ENCODE peak calls at places on chromosome 2, in nine cellular contexts. R, F, Z, I, H, D, A, K and Y are unnamed samples.

GRCh38 chr2:176892818-176893217 is 319.8 kb upstream of the HNRNPA3 start:
- DNase-seq in K (no peak), R (no peak), I (no peak), Z (no peak), F (no peak), H (no peak), D (no peak), A (no peak), Y (no peak)

GRCh38 chr2:40256649-40257048 is 195.2 kb downstream of the SLC8A1 start:
- DNase-seq in Z (no peak), K (no peak), F (no peak), R (no peak), D (no peak), I (no peak), H (no peak), A (no peak), Y (no peak)

GRCh38 chr2:37679072-37679695 is 7.7 kb upstream of the CDC42EP3 start:
- DNase-seq in F (peak), Z (no peak), R (no peak), H (no peak), D (no peak), I (no peak), K (no peak), A (no peak), Y (no peak)

GRCh38 chr2:15939556-15939853 is 845 bp upstream of the MYCN start:
- DNase-seq in H (peak), D (peak), Z (no peak), R (no peak), I (no peak), F (no peak), A (no peak), K (peak), Y (no peak)

GRCh38 chr2:148253716-148254115 is 232.8 kb downstream of the MBD5 start:
- DNase-seq in Z (no peak), F (no peak), R (no peak), D (no peak), I (peak), K (no peak), H (no peak), A (no peak), Y (no peak)

GRCh38 chr2:152376385-152376784 is 41.4 kb downstream of the FMNL2 start:
- DNase-seq in K (no peak), F (no peak), Z (no peak), H (no peak), I (peak), R (no peak), D (no peak), A (no peak), Y (no peak)

GRCh38 chr2:10900216-10901109 is 11.3 kb upstream of the KCNF1 start:
- DNase-seq in F (peak), D (no peak), Z (peak), R (no peak), H (no peak), K (no peak), A (no peak), I (no peak), Y (no peak)

GRCh38 chr2:31886700-31887099 is 124.1 kb downstream of the MEMO1 start:
- DNase-seq in Z (no peak), F (no peak), H (no peak), A (no peak), R (no peak), I (no peak), K (no peak), D (no peak), Y (no peak)

GRCh38 chr2:27095745-27096651 is 9.4 kb downstream of the KHK start:
- DNase-seq in Z (no peak), K (peak), H (peak), R (peak), I (no peak), F (peak), D (peak), A (no peak), Y (peak)

GRCh38 chr2:183117226-183117625 is 7.0 kb upstream of the NUP35 start:
- DNase-seq in I (no peak), R (no peak), D (no peak), Z (no peak), H (no peak), A (no peak), K (no peak), F (no peak), Y (no peak)

GRCh38 chr2:28717339-28717758 is 34.3 kb upstream of the PPP1CB start:
- DNase-seq in R (peak), H (peak), A (no peak), Z (peak), K (peak), F (peak), D (peak), I (no peak), Y (no peak)

GRCh38 chr2:240717681-240718581 is 26.3 kb downstream of the AQP12A start:
- DNase-seq in Z (no peak), I (no peak), A (no peak), R (no peak), F (no peak), D (no peak), H (no peak), K (peak), Y (no peak)

GRCh38 chr2:134129900-134130537 is 123.9 kb upstream of the MGAT5 start:
- DNase-seq in A (no peak), Z (no peak), K (no peak), R (no peak), H (no peak), F (no peak), D (no peak), I (no peak), Y (no peak)

GRCh38 chr2:146764301-146764700 is 1080.5 kb upstream of the ACVR2A start:
- DNase-seq in D (no peak), I (no peak), Z (no peak), K (no peak), F (no peak), H (no peak), R (no peak), A (no peak), Y (no peak)

GRCh38 chr2:26850002-26850431 is 2.1 kb downstream of the DPYSL5 start:
- DNase-seq in I (no peak), H (no peak), F (no peak), K (no peak), A (no peak), D (no peak), Z (no peak), R (no peak), Y (no peak)

GRCh38 chr2:240595381-240596079 is 9.0 kb downstream of the CAPN10 start:
- DNase-seq in Z (no peak), K (peak), H (peak), A (no peak), F (peak), R (peak), I (no peak), D (no peak), Y (no peak)

GRCh38 chr2:68282814-68283812 is 30.8 kb upstream of the PPP3R1 start:
- DNase-seq in A (no peak), K (no peak), I (no peak), F (no peak), H (no peak), D (no peak), Z (no peak), R (no peak), Y (no peak)

GRCh38 chr2:125642032-125642431 is 1013.9 kb upstream of the GYPC start:
- DNase-seq in A (no peak), Z (no peak), H (no peak), F (no peak), I (no peak), R (no peak), D (no peak), K (no peak), Y (no peak)

GRCh38 chr2:8141079-8141762 is 540.6 kb upstream of the ID2 start:
- DNase-seq in K (no peak), Z (no peak), H (no peak), D (no peak), F (peak), I (no peak), R (no peak), A (no peak), Y (no peak)

GRCh38 chr2:118312963-118313756 is 224.9 kb downstream of the INSIG2 start:
- DNase-seq in Z (no peak), D (no peak), R (no peak), A (no peak), I (no peak), K (no peak), F (no peak), H (no peak), Y (no peak)

GRCh38 chr2:200585340-200585729 is 479 bp upstream of the AOX1 start:
- DNase-seq in K (no peak), R (no peak), D (no peak), A (no peak), I (no peak), F (no peak), H (no peak), Z (no peak), Y (no peak)

GRCh38 chr2:67394734-67395133 is 2.4 kb upstream of the ETAA1 start:
- DNase-seq in D (no peak), K (no peak), A (no peak), H (no peak), Z (no peak), R (no peak), F (no peak), I (no peak), Y (no peak)

GRCh38 chr2:168697668-168698121 is 104.7 kb upstream of the NOSTRIN start:
- DNase-seq in R (no peak), K (no peak), I (no peak), D (no peak), Z (no peak), F (peak), H (no peak), A (no peak), Y (no peak)

GRCh38 chr2:240946046-240946445 is 39.9 kb downstream of the CROCC2 start:
- DNase-seq in D (no peak), I (no peak), F (no peak), H (peak), A (no peak), K (no peak), R (no peak), Z (peak), Y (no peak)

GRCh38 chr2:239117831-239118230 is 269.9 kb downstream of the TWIST2 start:
- DNase-seq in A (no peak), Z (no peak), R (no peak), K (peak), H (no peak), I (no peak), D (no peak), F (no peak), Y (no peak)

GRCh38 chr2:54728669-54729120 is 5.2 kb downstream of the EML6 start:
- DNase-seq in Z (no peak), K (no peak), R (no peak), D (no peak), H (no peak), A (no peak), F (no peak), I (peak), Y (no peak)

GRCh38 chr2:216583157-216583556 is 50.1 kb upstream of the IGFBP2 start:
- DNase-seq in I (no peak), H (no peak), K (no peak), F (no peak), Z (no peak), A (no peak), D (no peak), R (no peak), Y (no peak)

GRCh38 chr2:46601328-46601963 is 122.1 kb downstream of the TMEM247 start:
- DNase-seq in D (no peak), R (no peak), K (no peak), I (no peak), F (no peak), Z (no peak), A (no peak), H (no peak), Y (no peak)

GRCh38 chr2:134919360-134920210 is 963 bp downstream of the CCNT2 start:
- DNase-seq in A (peak), R (peak), H (no peak), Z (no peak), F (peak), D (peak), K (peak), I (no peak), Y (no peak)

GRCh38 chr2:40164736-40165502 is 287.0 kb downstream of the SLC8A1 start:
- DNase-seq in K (peak), H (no peak), Z (no peak), I (no peak), F (no peak), D (no peak), R (no peak), A (no peak), Y (no peak)

GRCh38 chr2:202278944-202279343 is 13.4 kb downstream of the NOP58 start:
- DNase-seq in I (no peak), Z (no peak), F (no peak), D (no peak), R (no peak), H (no peak), A (no peak), K (no peak), Y (no peak)

GRCh38 chr2:58866527-58866926 is 625.4 kb upstream of the FANCL start:
- DNase-seq in K (no peak), F (no peak), A (no peak), H (no peak), I (no peak), D (no peak), Z (no peak), R (no peak), Y (no peak)

GRCh38 chr2:60303685-60304084 is 249.8 kb downstream of the BCL11A start:
- DNase-seq in R (no peak), K (no peak), F (no peak), A (no peak), I (no peak), D (no peak), Z (no peak), H (no peak), Y (no peak)

GRCh38 chr2:134117651-134118050 is 136.2 kb upstream of the MGAT5 start:
- DNase-seq in I (no peak), H (no peak), A (no peak), K (no peak), Z (no peak), R (no peak), D (no peak), F (no peak), Y (no peak)

GRCh38 chr2:2586068-2586776 is 255.1 kb upstream of the MYT1L start:
- DNase-seq in A (no peak), K (no peak), Z (peak), H (no peak), D (no peak), F (peak), R (no peak), I (no peak), Y (no peak)

GRCh38 chr2:70779911-70780580 is 10.4 kb downstream of the FIGLA start:
- DNase-seq in D (no peak), Z (no peak), R (no peak), F (no peak), I (no peak), K (no peak), A (no peak), H (no peak), Y (no peak)

GRCh38 chr2:157898591-157898996 is 22.5 kb upstream of the ACVR1 start:
- DNase-seq in F (no peak), Z (no peak), I (no peak), H (peak), D (no peak), K (no peak), R (peak), A (no peak), Y (no peak)

DNA sequence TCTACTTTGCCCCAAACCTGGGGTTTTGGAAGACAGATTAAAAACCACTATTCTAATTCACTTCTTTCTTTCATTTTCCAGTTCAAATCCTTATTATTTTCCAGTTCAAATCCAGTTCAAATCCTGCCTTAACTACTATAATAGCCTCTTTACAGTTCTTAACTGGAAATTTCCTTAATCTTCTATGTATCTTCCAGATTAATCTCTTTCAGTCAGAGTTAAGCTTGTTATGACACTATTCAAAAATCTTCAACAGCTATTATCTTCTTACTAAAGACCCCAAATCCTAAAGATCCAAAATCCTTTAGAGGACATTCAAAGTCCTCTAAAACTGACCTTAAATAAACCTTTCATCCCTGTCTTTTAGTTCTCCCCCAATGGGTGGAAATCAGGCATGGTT is 30.1 kb downstream of the EIF2AK3 start:
- DNase-seq in I (no peak), R (no peak), Z (no peak), K (no peak), H (no peak), D (no peak), A (no peak), F (no peak), Y (no peak)
- H3K27ac ChIP-seq in I (no peak), R (no peak), Z (no peak), K (no peak), H (no peak), D (no peak), A (no peak), F (no peak), Y (no peak)

DNA sequence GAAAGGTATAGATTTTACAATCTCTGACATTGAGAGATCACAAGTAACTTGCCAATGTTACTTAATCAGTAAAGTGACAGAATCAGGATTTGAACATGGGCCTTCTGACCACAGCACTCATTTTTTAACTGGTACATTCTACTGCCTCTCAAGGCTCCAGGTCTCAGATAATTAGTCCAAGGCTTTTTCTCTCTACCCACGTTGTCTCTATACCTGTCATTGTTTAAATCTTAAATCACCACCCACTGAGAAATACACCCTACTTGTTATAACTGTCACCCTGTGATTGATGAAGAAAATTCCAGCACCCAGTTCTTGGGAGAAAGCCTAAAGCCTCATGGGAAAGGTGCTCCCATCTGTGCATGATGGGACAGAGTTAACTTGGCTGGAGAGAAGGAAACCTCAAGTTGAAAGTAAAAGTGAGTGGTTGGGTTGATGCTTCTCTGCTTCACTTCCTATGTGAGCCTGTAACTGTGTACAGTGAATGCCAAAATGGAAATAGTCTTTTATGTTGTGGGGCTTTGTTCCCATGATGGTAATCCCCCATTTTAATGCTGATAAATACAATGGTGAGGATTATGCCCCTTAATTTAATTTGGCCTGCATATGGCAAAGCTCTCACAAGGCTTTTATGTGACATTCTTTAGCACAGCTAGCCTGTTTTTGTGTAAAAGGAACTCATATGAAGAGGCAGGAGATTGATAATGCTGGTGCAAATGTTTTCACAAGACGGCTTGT is 190.1 kb upstream of the SP5 start:
- DNase-seq in I (no peak), F (no peak), R (no peak), Z (no peak), H (no peak), D (no peak), K (no peak), A (no peak), Y (no peak)
- H3K27ac ChIP-seq in I (no peak), F (no peak), R (peak), Z (peak), H (no peak), D (peak), K (no peak), A (no peak), Y (no peak)

DNA sequence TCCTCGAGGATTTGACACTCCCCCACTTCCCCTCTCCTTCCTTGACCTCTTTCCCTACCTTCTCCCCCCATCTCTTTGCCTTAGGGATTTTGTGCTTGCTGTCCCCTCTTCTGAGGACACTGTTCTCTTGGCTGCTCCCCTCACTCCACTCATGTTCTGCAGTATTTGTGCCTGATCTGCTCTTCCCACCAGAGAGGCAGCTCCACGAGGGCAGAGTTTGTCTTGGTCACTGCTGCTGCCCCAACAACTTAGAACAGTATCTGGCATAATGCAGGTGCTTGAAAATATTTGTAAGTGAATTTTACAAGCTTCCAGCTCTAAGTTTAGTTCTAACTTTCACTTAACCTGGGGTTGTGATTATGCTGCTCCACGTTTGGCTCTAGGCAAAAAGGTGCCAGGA is 10.0 kb upstream of the WIPF1 start:
- DNase-seq in H (no peak), K (no peak), D (no peak), I (no peak), Z (no peak), F (no peak), R (no peak), A (no peak), Y (no peak)
- H3K27ac ChIP-seq in H (no peak), K (no peak), D (no peak), I (no peak), Z (no peak), F (no peak), R (no peak), A (peak), Y (no peak)

GRCh38 chr2:48566582-48566981 is 36.6 kb downstream of the STON1 start:
- DNase-seq in A (no peak), I (no peak), F (no peak), K (no peak), D (no peak), R (no peak), Z (no peak), H (no peak), Y (no peak)
- H3K27ac ChIP-seq in A (no peak), I (no peak), F (no peak), K (no peak), D (no peak), R (no peak), Z (peak), H (no peak), Y (no peak)

GRCh38 chr2:12722445-12723316 is 5.9 kb downstream of the TRIB2 start:
- DNase-seq in Z (no peak), I (no peak), D (no peak), A (no peak), F (no peak), H (no peak), R (no peak), K (no peak), Y (no peak)
- H3K27ac ChIP-seq in Z (peak), I (no peak), D (peak), A (no peak), F (no peak), H (no peak), R (peak), K (no peak), Y (no peak)

DNA sequence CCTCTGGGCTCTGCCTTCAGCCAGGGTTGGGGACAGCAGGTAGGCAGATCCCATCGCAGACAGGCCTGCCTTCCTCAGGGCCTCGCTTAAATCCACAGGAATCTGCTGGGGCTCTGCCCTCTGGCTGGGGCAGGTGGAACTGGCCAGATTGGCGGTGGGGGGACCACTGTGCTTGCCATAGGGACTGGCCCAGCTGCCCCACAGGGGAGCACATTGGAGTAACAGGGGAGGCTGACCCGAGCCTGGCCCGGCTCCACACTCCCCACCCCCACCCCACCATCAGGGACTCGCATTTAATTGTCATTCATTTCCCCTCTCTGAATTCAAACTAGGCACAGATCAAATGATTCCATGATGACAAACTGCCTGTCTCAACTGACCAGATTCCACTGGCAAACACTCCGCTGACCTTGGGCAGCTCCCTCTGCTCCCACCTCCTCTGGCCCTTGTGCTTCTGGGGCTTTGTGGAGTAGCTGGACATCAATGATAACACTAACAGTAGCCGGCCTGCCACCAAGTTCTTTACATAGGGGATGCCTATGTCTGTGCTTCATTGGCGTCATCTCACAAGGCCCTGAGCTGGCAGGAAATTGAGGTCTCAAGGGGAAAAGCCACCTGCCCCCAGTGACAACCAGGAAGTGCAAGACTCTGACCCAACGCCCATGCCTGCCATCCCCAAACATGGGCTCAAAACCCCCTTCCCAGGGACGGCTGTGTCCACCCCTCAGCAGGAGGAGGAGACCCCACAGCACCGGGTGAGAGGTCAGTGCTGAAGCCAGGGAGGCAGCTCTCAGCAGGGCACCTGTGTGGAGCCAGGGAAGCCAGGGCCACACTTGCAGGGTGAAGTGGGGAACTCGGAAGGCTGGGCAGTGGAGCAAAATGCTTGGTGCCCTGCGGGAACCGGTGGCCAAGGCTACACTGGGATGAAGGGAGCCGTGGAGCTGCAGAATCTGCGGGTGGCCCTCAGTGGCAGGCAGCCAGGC is 2.1 kb upstream of the B3GNT7 start:
- DNase-seq in R (no peak), D (no peak), A (no peak), I (no peak), K (no peak), F (no peak), Z (no peak), H (peak), Y (no peak)
- H3K27ac ChIP-seq in R (no peak), D (no peak), A (no peak), I (no peak), K (no peak), F (no peak), Z (no peak), H (peak), Y (peak)